ENCODE peak calls at places on chromosomes 5 and 9, in eight cellular contexts. U is A549; Y is spleen; T is uterus; N is CD8-positive, alpha-beta T cell; V is HCT116; O is cardiac fibroblast; H is lower lobe of right lung. I is an unnamed sample.

GRCh38 chr9:37512439-37512838 is 26.7 kb downstream of the POLR1E start:
- DNase-seq in U (no peak), Y (no peak), T (no peak), N (peak), V (no peak), O (no peak), H (no peak), I (no peak)

GRCh38 chr5:6379246-6379645 is 899 bp upstream of the MED10 start:
- DNase-seq in U (no peak), Y (no peak), T (no peak), N (no peak), V (no peak), O (no peak), H (no peak), I (no peak)

GRCh38 chr5:159415301-159415937 is 85.1 kb upstream of the IL12B start:
- DNase-seq in U (no peak), Y (no peak), T (no peak), N (no peak), V (no peak), O (no peak), H (no peak), I (no peak)

GRCh38 chr9:21392270-21392669 is 7.1 kb upstream of the IFNA2 start:
- DNase-seq in U (peak), Y (no peak), T (no peak), N (no peak), V (peak), O (peak), H (no peak), I (no peak)

GRCh38 chr5:1509346-1510085 is 14.2 kb downstream of the LPCAT1 start:
- DNase-seq in U (no peak), Y (peak), T (peak), N (peak), V (no peak), O (no peak), H (peak), I (no peak)

GRCh38 chr9:2354216-2354615 is 267.4 kb upstream of the VLDLR start:
- DNase-seq in U (no peak), Y (no peak), T (no peak), N (no peak), V (no peak), O (no peak), H (no peak), I (no peak)

GRCh38 chr5:88878976-88879375 is 4.0 kb downstream of the MEF2C start:
- DNase-seq in U (no peak), Y (no peak), T (no peak), N (no peak), V (no peak), O (peak), H (no peak), I (no peak)

GRCh38 chr5:79512692-79513518 is 1.0 kb downstream of the HOMER1 start:
- DNase-seq in U (no peak), Y (no peak), T (no peak), N (no peak), V (no peak), O (peak), H (no peak), I (no peak)

GRCh38 chr9:8845808-8846207 is 1046.2 kb upstream of the DMAC1 start:
- DNase-seq in U (no peak), Y (no peak), T (no peak), N (no peak), V (no peak), O (no peak), H (no peak), I (no peak)

GRCh38 chr5:178338750-178339144 is 106.1 kb upstream of the PHYKPL start:
- DNase-seq in U (no peak), Y (no peak), T (no peak), N (no peak), V (no peak), O (no peak), H (no peak), I (no peak)

GRCh38 chr5:37722236-37723146 is 117.3 kb downstream of the GDNF start:
- DNase-seq in U (peak), Y (no peak), T (no peak), N (no peak), V (peak), O (peak), H (no peak), I (peak)

GRCh38 chr9:79583957-79584654 is 12.3 kb downstream of the TLE4 start:
- DNase-seq in U (no peak), Y (peak), T (no peak), N (no peak), V (no peak), O (no peak), H (peak), I (no peak)

GRCh38 chr9:23554691-23555090 is 271.3 kb downstream of the ELAVL2 start:
- DNase-seq in U (no peak), Y (no peak), T (no peak), N (no peak), V (no peak), O (no peak), H (no peak), I (no peak)

GRCh38 chr5:43608406-43608805 is 5.4 kb downstream of the NNT start:
- DNase-seq in U (no peak), Y (no peak), T (no peak), N (no peak), V (no peak), O (peak), H (no peak), I (no peak)

GRCh38 chr9:14710804-14711203 is 11.7 kb downstream of the CER1 start:
- DNase-seq in U (no peak), Y (no peak), T (no peak), N (no peak), V (no peak), O (peak), H (no peak), I (peak)

GRCh38 chr5:83084336-83084735 is 7.0 kb downstream of the XRCC4 start:
- DNase-seq in U (no peak), Y (no peak), T (no peak), N (no peak), V (no peak), O (no peak), H (no peak), I (no peak)

GRCh38 chr5:77003246-77003645 is 27.0 kb upstream of the AGGF1 start:
- DNase-seq in U (no peak), Y (no peak), T (no peak), N (no peak), V (no peak), O (no peak), H (no peak), I (no peak)

GRCh38 chr5:168295574-168296201 is 4.2 kb downstream of the WWC1 start:
- DNase-seq in U (peak), Y (no peak), T (no peak), N (no peak), V (no peak), O (peak), H (peak), I (peak)

GRCh38 chr5:168292783-168293696 is 1.6 kb downstream of the WWC1 start:
- DNase-seq in U (no peak), Y (no peak), T (no peak), N (no peak), V (no peak), O (no peak), H (no peak), I (no peak)

GRCh38 chr5:168291281-168291960 is at the start of gene WWC1:
- DNase-seq in U (peak), Y (peak), T (no peak), N (peak), V (peak), O (no peak), H (peak), I (no peak)

GRCh38 chr5:168290902-168291280 is 554 bp upstream of the WWC1 start:
- DNase-seq in U (no peak), Y (no peak), T (no peak), N (no peak), V (no peak), O (no peak), H (no peak), I (no peak)

GRCh38 chr5:168291961-168292782 is 727 bp downstream of the WWC1 start:
- DNase-seq in U (no peak), Y (peak), T (no peak), N (no peak), V (no peak), O (no peak), H (no peak), I (no peak)
- TF ChIP-seq CTCF in U (no peak), Y (no peak), T (no peak), N (no peak), V (peak), O (no peak), H (no peak), I (no peak)

GRCh38 chr9:95585824-95586223 is 69.1 kb upstream of the PTCH1 start:
- DNase-seq in U (no peak), Y (no peak), T (no peak), N (no peak), V (no peak), O (no peak), H (no peak), I (no peak)

GRCh38 chr9:95581900-95582299 is 65.1 kb upstream of the PTCH1 start:
- DNase-seq in U (no peak), Y (no peak), T (no peak), N (no peak), V (no peak), O (no peak), H (no peak), I (no peak)

GRCh38 chr9:95584176-95584575 is 67.4 kb upstream of the PTCH1 start:
- DNase-seq in U (no peak), Y (no peak), T (no peak), N (no peak), V (no peak), O (no peak), H (no peak), I (no peak)

GRCh38 chr9:95588724-95589282 is 72.0 kb upstream of the PTCH1 start:
- DNase-seq in U (no peak), Y (no peak), T (no peak), N (no peak), V (no peak), O (no peak), H (no peak), I (no peak)

GRCh38 chr9:95587071-95587964 is 70.5 kb upstream of the PTCH1 start:
- DNase-seq in U (no peak), Y (no peak), T (no peak), N (no peak), V (no peak), O (no peak), H (no peak), I (no peak)
- TF ChIP-seq CTCF in U (no peak), Y (no peak), T (no peak), N (no peak), V (no peak), O (no peak), H (no peak), I (no peak)

GRCh38 chr5:72283358-72283757 is 36.7 kb downstream of the MRPS27 start:
- DNase-seq in U (no peak), Y (no peak), T (peak), N (no peak), V (no peak), O (no peak), H (no peak), I (no peak)

GRCh38 chr5:72282878-72283277 is 37.2 kb downstream of the MRPS27 start:
- DNase-seq in U (no peak), Y (no peak), T (peak), N (no peak), V (no peak), O (peak), H (no peak), I (no peak)

GRCh38 chr5:72281430-72281763 is 38.6 kb downstream of the MRPS27 start:
- DNase-seq in U (no peak), Y (no peak), T (no peak), N (no peak), V (no peak), O (no peak), H (no peak), I (no peak)

GRCh38 chr5:72281764-72282499 is 38.1 kb downstream of the MRPS27 start:
- DNase-seq in U (peak), Y (no peak), T (peak), N (no peak), V (peak), O (peak), H (no peak), I (peak)

DNA sequence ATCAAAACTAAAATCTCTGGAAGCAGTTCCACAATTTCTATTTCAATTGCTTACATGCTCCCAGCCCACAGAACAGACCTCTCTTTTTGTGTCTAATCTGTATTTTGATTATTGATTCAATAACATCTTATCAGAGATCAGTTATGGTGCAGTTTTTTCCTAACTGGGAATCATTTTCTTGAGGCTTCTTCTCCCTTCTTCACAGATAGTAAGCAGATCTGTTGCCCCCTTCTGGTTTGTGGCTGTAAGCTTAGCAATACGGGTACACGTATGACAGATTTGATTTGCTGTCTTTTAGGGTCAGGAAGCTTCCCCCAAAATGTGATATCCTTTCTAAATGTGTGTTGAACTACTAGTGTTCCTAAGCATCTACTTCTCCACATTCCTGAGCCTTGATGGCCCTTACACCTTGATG is 39.4 kb downstream of the MRPS27 start:
- DNase-seq in U (peak), Y (no peak), T (peak), N (no peak), V (peak), O (peak), H (no peak), I (peak)
- TF ChIP-seq CTCF in U (peak), Y (peak), T (peak), N (no peak), V (peak), O (peak), H (peak), I (peak)

GRCh38 chr5:173496883-173497255 is 119.6 kb downstream of the BOD1 start:
- DNase-seq in U (no peak), Y (no peak), T (no peak), N (no peak), V (no peak), O (no peak), H (no peak), I (no peak)

GRCh38 chr5:173495225-173495904 is 121.1 kb downstream of the BOD1 start:
- DNase-seq in U (no peak), Y (no peak), T (no peak), N (no peak), V (no peak), O (peak), H (no peak), I (no peak)

GRCh38 chr5:173494446-173494845 is 122.0 kb downstream of the BOD1 start:
- DNase-seq in U (no peak), Y (no peak), T (no peak), N (no peak), V (no peak), O (peak), H (no peak), I (no peak)

GRCh38 chr5:173497685-173498084 is 118.8 kb downstream of the BOD1 start:
- DNase-seq in U (no peak), Y (no peak), T (no peak), N (no peak), V (no peak), O (no peak), H (no peak), I (no peak)

GRCh38 chr5:173496129-173496882 is 120.1 kb downstream of the BOD1 start:
- DNase-seq in U (no peak), Y (no peak), T (no peak), N (no peak), V (no peak), O (no peak), H (no peak), I (no peak)
- TF ChIP-seq CTCF in U (no peak), Y (no peak), T (no peak), N (no peak), V (no peak), O (peak), H (no peak), I (peak)

GRCh38 chr5:95235439-95235982 is 49.4 kb downstream of the MCTP1 start:
- DNase-seq in U (no peak), Y (no peak), T (no peak), N (no peak), V (no peak), O (no peak), H (no peak), I (no peak)
- TF ChIP-seq CTCF in U (no peak), Y (no peak), T (no peak), N (no peak), V (no peak), O (no peak), H (no peak), I (no peak)

DNA sequence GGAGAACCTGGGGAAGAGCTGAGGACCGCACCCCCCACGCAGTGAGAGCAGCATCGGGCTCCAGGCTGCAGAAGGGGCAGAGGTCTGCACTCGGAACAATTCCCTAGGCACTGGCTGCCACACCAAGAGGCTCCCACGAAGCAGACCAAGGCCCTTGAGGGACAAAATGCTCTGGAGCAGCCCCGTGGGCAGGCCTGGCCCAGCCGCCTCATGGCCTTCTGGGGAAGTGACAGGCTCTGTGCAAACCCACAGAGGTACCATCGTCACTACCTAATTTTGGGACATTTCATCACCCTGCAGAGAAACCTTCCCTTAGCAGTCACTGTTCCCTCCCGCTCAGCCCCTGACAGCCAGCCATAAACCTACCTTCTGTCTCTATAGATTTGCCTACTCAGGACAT is 15.9 kb downstream of the FBXW5 start:
- DNase-seq in U (no peak), Y (no peak), T (no peak), N (no peak), V (no peak), O (no peak), H (no peak), I (no peak)
- TF ChIP-seq CTCF in U (no peak), Y (no peak), T (no peak), N (no peak), V (no peak), O (no peak), H (no peak), I (no peak)

GRCh38 chr9:5447337-5447736 is 3.0 kb upstream of the CD274 start:
- DNase-seq in U (no peak), Y (no peak), T (no peak), N (no peak), V (no peak), O (no peak), H (no peak), I (no peak)
- TF ChIP-seq CTCF in U (no peak), Y (no peak), T (no peak), N (no peak), V (no peak), O (no peak), H (no peak), I (no peak)

DNA sequence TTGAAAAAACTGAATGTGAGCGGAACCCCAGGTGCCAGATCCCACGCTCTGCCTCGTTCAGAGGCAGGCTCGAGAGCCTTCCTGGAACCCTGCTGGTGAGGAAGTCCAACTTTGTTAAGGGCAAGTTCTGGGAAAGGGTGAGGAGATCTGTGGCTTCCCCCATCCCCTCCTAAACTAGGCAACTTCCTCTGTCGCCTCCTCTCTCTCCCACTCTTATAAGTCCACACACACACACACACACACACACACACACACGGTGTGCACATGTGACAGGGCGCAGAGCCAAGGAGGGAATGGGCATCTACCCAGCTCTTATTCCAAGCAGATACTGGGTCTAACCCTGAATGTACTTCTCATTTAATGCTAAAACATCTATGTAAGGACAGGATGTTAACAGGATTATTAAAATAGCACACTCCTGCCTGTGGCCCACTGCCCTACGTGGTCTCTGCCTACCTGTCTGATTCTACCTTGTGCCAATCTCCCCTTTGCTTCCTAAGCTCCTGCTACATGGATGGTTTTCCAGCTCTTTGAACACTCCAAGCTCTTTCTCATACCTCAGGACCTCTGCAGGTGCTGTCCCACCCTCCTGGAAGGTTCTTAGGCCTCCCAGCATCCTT is 72.4 kb upstream of the FBXW11 start:
- DNase-seq in U (no peak), Y (no peak), T (no peak), N (no peak), V (no peak), O (no peak), H (no peak), I (no peak)
- TF ChIP-seq CTCF in U (no peak), Y (no peak), T (no peak), N (no peak), V (no peak), O (no peak), H (no peak), I (no peak)

DNA sequence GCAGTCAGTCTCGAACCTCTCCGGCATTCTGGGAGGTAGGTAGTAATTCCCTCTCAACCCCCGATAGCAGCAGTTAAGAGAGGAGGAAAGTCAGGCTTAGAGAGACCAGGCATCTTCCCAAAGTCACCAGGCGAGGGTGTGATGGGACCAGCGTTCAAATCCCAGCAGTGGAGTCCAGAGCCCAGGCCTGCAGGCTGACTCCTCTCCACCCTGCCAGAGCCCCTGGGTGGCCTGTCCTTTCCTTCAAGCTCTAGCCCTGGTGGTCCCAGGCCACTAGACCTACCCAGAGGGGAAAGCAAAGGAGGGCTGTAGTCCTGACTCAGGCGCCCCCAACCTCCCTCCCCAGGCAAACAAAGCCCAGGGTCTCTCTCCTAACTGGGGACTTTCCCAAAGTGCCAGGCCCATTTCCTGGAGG is 4.2 kb upstream of the NR5A1 start:
- DNase-seq in U (no peak), Y (no peak), T (no peak), N (no peak), V (no peak), O (no peak), H (no peak), I (no peak)
- TF ChIP-seq CTCF in U (no peak), Y (no peak), T (no peak), N (no peak), V (no peak), O (no peak), H (no peak), I (no peak)

I was measured in astrocyte of the cerebellum.